ENCODE peak calls at places on chromosome 9, in five cellular contexts. H is activated CD4-positive, alpha-beta T cell treated with anti-CD3 and anti-CD28 coated beads, Interleukin-2, amount 50 U/mL, for 1 hour; P is AG10803; S is HS-5; E is heart left ventricle. R is an unnamed sample.

GRCh38 chr9:99335280-99335679 is 113.2 kb downstream of the SEC61B start:
- DNase-seq in H (no peak), P (no peak), S (no peak), E (no peak), R (no peak)

GRCh38 chr9:112268421-112268820 is 65.0 kb downstream of the PTBP3 start:
- DNase-seq in H (no peak), P (no peak), S (no peak), E (no peak), R (no peak)

GRCh38 chr9:114291064-114291474 is 31.8 kb upstream of the ORM1 start:
- DNase-seq in H (peak; percentile 69), P (peak; percentile 58), S (peak; percentile 38), E (peak; percentile 56), R (peak; percentile 3)

GRCh38 chr9:102587231-102587630 is 407.9 kb upstream of the CYLC2 start:
- DNase-seq in H (no peak), P (no peak), S (no peak), E (no peak), R (no peak)

GRCh38 chr9:110588296-110588695 is 8.8 kb upstream of the SVEP1 start:
- DNase-seq in H (no peak), P (peak; percentile 58), S (no peak), E (no peak), R (no peak)

GRCh38 chr9:115988701-115989100 is 164.9 kb upstream of the PAPPA start:
- DNase-seq in H (no peak), P (peak; percentile 51), S (no peak), E (no peak), R (no peak)

GRCh38 chr9:16726023-16726422 is 144.4 kb downstream of the BNC2 start:
- DNase-seq in H (no peak), P (peak; percentile 64), S (no peak), E (no peak), R (no peak)

GRCh38 chr9:19148170-19148569 is 20.9 kb upstream of the PLIN2 start:
- DNase-seq in H (no peak), P (no peak), S (no peak), E (no peak), R (no peak)

GRCh38 chr9:28938981-28939380 is 1365.7 kb upstream of the C9orf72 start:
- DNase-seq in H (no peak), P (no peak), S (no peak), E (no peak), R (no peak)

GRCh38 chr9:129556576-129557191 is 64.2 kb downstream of the C9orf50 start:
- DNase-seq in H (no peak), P (no peak), S (no peak), E (no peak), R (no peak)

GRCh38 chr9:85081963-85082362 is 412.4 kb downstream of the NTRK2 start:
- DNase-seq in H (no peak), P (no peak), S (no peak), E (no peak), R (no peak)

GRCh38 chr9:134591573-134591981 is 50.0 kb upstream of the COL5A1 start:
- DNase-seq in H (no peak), P (peak; percentile 92), S (no peak), E (no peak), R (no peak)

GRCh38 chr9:84456526-84456925 is 116.0 kb upstream of the SLC28A3 start:
- DNase-seq in H (no peak), P (no peak), S (no peak), E (no peak), R (no peak)

GRCh38 chr9:137682431-137682991 is 63.7 kb downstream of the EHMT1 start:
- DNase-seq in H (no peak), P (no peak), S (no peak), E (no peak), R (no peak)

GRCh38 chr9:131464354-131465000 is 38.2 kb upstream of the POMT1 start:
- DNase-seq in H (no peak), P (no peak), S (no peak), E (no peak), R (no peak)

GRCh38 chr9:91847576-91847975 is 102.5 kb downstream of the ROR2 start:
- DNase-seq in H (no peak), P (peak; percentile 66), S (no peak), E (no peak), R (no peak)

GRCh38 chr9:19216466-19216865 is 14.0 kb upstream of the DENND4C start:
- DNase-seq in H (no peak), P (no peak), S (no peak), E (no peak), R (no peak)

GRCh38 chr9:83754383-83754977 is 46.7 kb upstream of the UBQLN1 start:
- DNase-seq in H (no peak), P (no peak), S (no peak), E (no peak), R (peak; percentile 0)

GRCh38 chr9:113547501-113547900 is 84.0 kb downstream of the RGS3 start:
- DNase-seq in H (no peak), P (no peak), S (no peak), E (no peak), R (no peak)

GRCh38 chr9:103991698-103992097 is 102.4 kb upstream of the SMC2 start:
- DNase-seq in H (no peak), P (no peak), S (no peak), E (no peak), R (no peak)

GRCh38 chr9:117232991-117233390 is 181.9 kb downstream of the ASTN2 start:
- DNase-seq in H (no peak), P (no peak), S (no peak), E (no peak), R (no peak)

GRCh38 chr9:108374606-108375005 is 481.2 kb downstream of the ACTL7B start:
- DNase-seq in H (no peak), P (no peak), S (no peak), E (no peak), R (no peak)

GRCh38 chr9:124285903-124286291 is 28.1 kb downstream of the NEK6 start:
- DNase-seq in H (no peak), P (peak; percentile 98), S (peak; percentile 82), E (peak; percentile 76), R (peak; percentile 30)

GRCh38 chr9:37215456-37216229 is 95.3 kb downstream of the ZCCHC7 start:
- DNase-seq in H (no peak), P (peak; percentile 30), S (peak; percentile 22), E (no peak), R (no peak)